ENCODE peak calls at places on chromosomes 4 and X, in five cellular contexts. H is upper lobe of left lung, R is AG09319, F is WTC11, Y is thoracic aorta. Q is an unnamed sample.

GRCh38 chrX:68429216-68429615 is 4.1 kb downstream of the OPHN1 start:
- DNase-seq in H (no peak), R (no peak), F (no peak), Y (no peak), Q (no peak)

GRCh38 chr4:105236917-105237311 is 90.2 kb downstream of the TET2 start:
- DNase-seq in H (no peak), R (no peak), F (no peak), Y (no peak), Q (no peak)

GRCh38 chr4:22573198-22573597 is 57.3 kb upstream of the ADGRA3 start:
- DNase-seq in H (peak; percentile 31), R (no peak), F (no peak), Y (no peak), Q (no peak)

GRCh38 chrX:78643874-78644273 is 15.3 kb downstream of the RTL3 start:
- DNase-seq in H (no peak), R (no peak), F (no peak), Y (no peak), Q (no peak)

GRCh38 chrX:45769919-45770582 is 569.4 kb upstream of the DIPK2B start:
- DNase-seq in H (peak; percentile 83), R (peak; percentile 84), F (no peak), Y (peak; percentile 26), Q (peak; percentile 72)

GRCh38 chr4:53183754-53184153 is 182.1 kb downstream of the SCFD2 start:
- DNase-seq in H (no peak), R (no peak), F (no peak), Y (no peak), Q (no peak)

GRCh38 chrX:110944793-110945466 is 149.3 kb upstream of the CHRDL1 start:
- DNase-seq in H (no peak), R (no peak), F (peak; percentile 20), Y (no peak), Q (no peak)

GRCh38 chr4:165294907-165295306 is 32.6 kb upstream of the MSMO1 start:
- DNase-seq in H (peak; percentile 27), R (no peak), F (no peak), Y (no peak), Q (no peak)

GRCh38 chr4:1356181-1356998 is 9.4 kb downstream of the UVSSA start:
- DNase-seq in H (peak; percentile 57), R (no peak), F (peak; percentile 84), Y (no peak), Q (no peak)

GRCh38 chr4:38209654-38210053 is 249.5 kb downstream of the PTTG2 start:
- DNase-seq in H (no peak), R (no peak), F (no peak), Y (no peak), Q (no peak)

GRCh38 chrX:47169726-47170515 is 23.7 kb upstream of the UBA1 start:
- DNase-seq in H (no peak), R (no peak), F (no peak), Y (no peak), Q (no peak)

GRCh38 chr4:173516621-173517612 is 13.1 kb downstream of the HAND2 start:
- DNase-seq in H (no peak), R (no peak), F (peak; percentile 73), Y (no peak), Q (no peak)

GRCh38 chrX:39766882-39767281 is 330.9 kb downstream of the BCOR start:
- DNase-seq in H (no peak), R (no peak), F (no peak), Y (peak; percentile 33), Q (no peak)

GRCh38 chr4:98659106-98659592 is 738 bp upstream of the TSPAN5 start:
- DNase-seq in H (no peak), R (no peak), F (peak; percentile 43), Y (no peak), Q (no peak)

GRCh38 chr4:180695851-180696250 is 1547.4 kb upstream of the TENM3 start:
- DNase-seq in H (no peak), R (peak; percentile 56), F (no peak), Y (no peak), Q (no peak)

GRCh38 chr4:26741491-26741871 is 119.2 kb upstream of the STIM2 start:
- DNase-seq in H (no peak), R (no peak), F (no peak), Y (no peak), Q (no peak)

GRCh38 chrX:129450123-129450522 is 73.2 kb downstream of the SMARCA1 start:
- DNase-seq in H (no peak), R (no peak), F (no peak), Y (no peak), Q (no peak)

GRCh38 chr4:38730830-38731646 is 51.8 kb downstream of the TLR10 start:
- DNase-seq in H (peak; percentile 80), R (peak; percentile 69), F (peak; percentile 93), Y (peak; percentile 33), Q (peak; percentile 85)

GRCh38 chr4:169014581-169014980 is 4.5 kb upstream of the CBR4 start:
- DNase-seq in H (no peak), R (no peak), F (no peak), Y (no peak), Q (no peak)

GRCh38 chr4:10203851-10204250 is 87.3 kb upstream of the WDR1 start:
- DNase-seq in H (no peak), R (no peak), F (no peak), Y (no peak), Q (no peak)

GRCh38 chr4:148954011-148954749 is 512.0 kb upstream of the NR3C2 start:
- DNase-seq in H (no peak), R (no peak), F (no peak), Y (no peak), Q (no peak)

GRCh38 chr4:7196283-7196651 is 3.9 kb downstream of the SORCS2 start:
- DNase-seq in H (no peak), R (no peak), F (no peak), Y (no peak), Q (no peak)

GRCh38 chr4:3257125-3257690 is 8.2 kb downstream of the MSANTD1 start:
- DNase-seq in H (peak; percentile 16), R (no peak), F (no peak), Y (no peak), Q (peak; percentile 54)

GRCh38 chrX:97479491-97479890 is 595.8 kb downstream of the RPA4 start:
- DNase-seq in H (no peak), R (no peak), F (no peak), Y (no peak), Q (no peak)

GRCh38 chr4:174317531-174317930 is 33.8 kb downstream of the CEP44 start:
- DNase-seq in H (no peak), R (no peak), F (no peak), Y (no peak), Q (no peak)

GRCh38 chr4:79913581-79913980 is 159.4 kb downstream of the ANTXR2 start:
- DNase-seq in H (no peak), R (no peak), F (no peak), Y (no peak), Q (no peak)

GRCh38 chrX:14564058-14564457 is 34.7 kb downstream of the GLRA2 start:
- DNase-seq in H (no peak), R (no peak), F (no peak), Y (no peak), Q (no peak)

GRCh38 chrX:39309018-39309620 is 507.9 kb downstream of the MID1IP1 start:
- DNase-seq in H (no peak), R (no peak), F (no peak), Y (no peak), Q (no peak)

GRCh38 chr4:163087805-163088204 is 78.9 kb downstream of the NAF1 start:
- DNase-seq in H (no peak), R (no peak), F (no peak), Y (no peak), Q (no peak)

GRCh38 chr4:92969650-92970370 is 666.0 kb downstream of the GRID2 start:
- DNase-seq in H (no peak), R (peak; percentile 61), F (no peak), Y (no peak), Q (no peak)

GRCh38 chr4:40736910-40737309 is 12.8 kb upstream of the NSUN7 start:
- DNase-seq in H (no peak), R (no peak), F (no peak), Y (no peak), Q (no peak)

GRCh38 chr4:40980318-40980883 is 230.6 kb downstream of the NSUN7 start:
- DNase-seq in H (no peak), R (no peak), F (no peak), Y (no peak), Q (no peak)

DNA sequence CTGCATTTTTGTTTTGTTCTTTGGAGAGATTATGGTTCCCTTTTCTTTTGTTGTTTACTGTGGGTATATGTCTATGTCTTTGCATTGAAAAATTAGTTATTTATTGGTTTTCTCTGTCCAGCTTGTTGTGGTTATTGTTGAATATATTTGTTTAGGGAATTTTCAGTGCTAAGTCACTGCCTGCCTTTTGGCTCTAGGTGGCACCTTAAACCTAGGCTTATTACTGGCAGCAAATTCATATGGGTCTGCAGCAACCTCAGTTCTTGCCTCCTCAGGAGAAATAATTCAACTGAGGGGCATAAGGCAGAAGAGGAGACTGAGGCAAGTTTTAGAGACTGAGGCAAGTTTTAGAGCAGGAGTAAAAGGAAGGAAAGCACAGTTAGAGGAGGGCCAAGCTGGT is 1157.3 kb upstream of the AGA start:
- DNase-seq in H (no peak), R (no peak), F (no peak), Y (no peak), Q (no peak)
- TF ChIP-seq CTCF in H (no peak), R (no peak), F (no peak), Y (no peak), Q (peak; percentile 53)

GRCh38 chr4:100098011-100098545 is 92.2 kb downstream of the DDIT4L start:
- DNase-seq in H (no peak), R (no peak), F (no peak), Y (no peak), Q (no peak)
- TF ChIP-seq CTCF in H (no peak), R (no peak), F (no peak), Y (no peak), Q (no peak)

DNA sequence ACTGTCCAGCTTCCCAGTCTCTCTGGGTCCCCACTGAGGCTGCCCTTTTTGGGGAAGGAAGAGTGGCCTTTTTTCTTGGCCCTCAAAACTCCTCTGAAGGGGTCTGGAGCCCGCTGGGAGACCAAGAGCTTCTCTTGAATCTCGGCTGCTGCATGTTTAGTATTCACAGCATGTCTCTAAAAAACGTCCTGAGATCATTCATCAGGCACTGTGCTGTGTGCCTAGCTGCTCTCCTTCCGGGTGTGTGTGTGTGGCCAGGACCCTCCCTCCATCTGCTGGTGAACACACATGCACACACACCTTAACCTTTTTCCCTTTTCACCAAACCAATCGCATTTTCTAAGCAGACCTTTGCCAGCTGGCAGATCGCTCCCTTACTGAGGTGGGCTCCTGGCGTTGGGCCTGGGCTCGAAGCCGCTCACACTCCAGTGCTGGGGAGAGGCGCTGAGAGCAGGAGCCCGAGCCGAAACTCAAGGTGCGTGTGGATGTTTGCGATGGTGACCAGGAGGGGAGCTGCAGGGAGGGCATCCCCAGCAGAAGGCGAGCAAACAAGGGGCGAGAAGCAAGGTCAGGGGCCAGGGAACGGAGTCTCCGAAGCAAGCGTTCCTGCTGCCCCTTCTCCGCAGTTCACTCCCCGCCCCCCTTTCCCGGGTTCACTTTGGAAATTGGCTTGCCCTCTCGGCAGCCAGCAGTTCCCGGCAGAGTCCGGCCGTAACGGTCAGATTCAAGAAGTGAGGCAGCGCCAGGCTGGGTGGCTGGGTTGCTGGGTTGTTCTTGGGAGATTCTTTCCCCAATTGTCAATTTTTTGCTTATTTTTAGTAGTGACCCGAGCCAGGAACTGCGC is 605 bp upstream of the FRMPD3 start:
- DNase-seq in H (no peak), R (no peak), F (peak; percentile 53), Y (no peak), Q (no peak)
- TF ChIP-seq CTCF in H (no peak), R (peak; percentile 0), F (no peak), Y (no peak), Q (peak; percentile 42)

DNA sequence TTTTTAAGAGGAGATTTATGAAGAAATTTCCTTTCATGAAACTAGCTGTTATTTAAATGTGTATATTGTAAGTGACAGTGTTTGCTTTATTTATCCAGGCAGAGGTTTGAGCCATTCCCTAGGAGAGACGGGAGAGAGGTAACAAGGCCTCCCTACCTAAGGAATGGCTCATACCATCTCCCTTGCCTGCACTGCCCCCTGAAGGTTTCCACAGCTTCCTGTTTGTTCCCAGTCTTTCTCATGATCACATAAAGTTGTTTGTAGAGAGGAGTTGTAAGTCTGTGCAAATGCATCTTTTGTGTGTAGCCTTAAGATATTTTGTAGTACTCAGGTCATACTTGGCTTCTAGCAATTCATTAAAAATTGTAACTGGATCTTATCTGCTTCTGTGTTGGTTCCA is 1504.5 kb upstream of the PCDH10 start:
- DNase-seq in H (no peak), R (no peak), F (peak; percentile 65), Y (no peak), Q (no peak)
- TF ChIP-seq CTCF in H (no peak), R (no peak), F (peak; percentile 39), Y (no peak), Q (peak; percentile 58)